ENCODE peak calls at places on chromosomes 13 and 19, in four cellular contexts. E is IMR-90, K is HepG2, G is neuronal stem cell. W is an unnamed sample.

GRCh38 chr13:75788494-75788991 is 152.4 kb downstream of the LMO7 start:
- DNase-seq in G (no peak), E (peak), K (no peak), W (no peak)

GRCh38 chr19:57587529-57587928 is 3.6 kb downstream of the ZIK1 start:
- DNase-seq in G (no peak), E (peak), K (no peak), W (no peak)

GRCh38 chr19:16371540-16371986 is 46.9 kb downstream of the KLF2 start:
- DNase-seq in E (no peak), K (no peak), G (no peak), W (no peak)

GRCh38 chr19:18020212-18021067 is 12.5 kb downstream of the ARRDC2 start:
- DNase-seq in E (peak), K (peak), G (no peak), W (no peak)

GRCh38 chr13:91986771-91987515 is 588.5 kb downstream of the GPC5 start:
- DNase-seq in K (no peak), G (no peak), E (no peak), W (no peak)

GRCh38 chr19:9671654-9672053 is 3.2 kb downstream of the ZNF562 start:
- DNase-seq in G (no peak), K (no peak), E (no peak), W (no peak)

GRCh38 chr13:94435604-94436226 is 43.8 kb downstream of the DCT start:
- DNase-seq in K (peak), E (peak), G (peak), W (peak)

GRCh38 chr19:1102407-1103106 is 1.2 kb upstream of the GPX4 start:
- DNase-seq in E (peak), K (peak), G (no peak), W (no peak)

GRCh38 chr19:46721269-46722003 is 4.5 kb upstream of the PRKD2 start:
- DNase-seq in K (peak), G (no peak), E (no peak), W (peak)

GRCh38 chr19:18386543-18387251 is 739 bp downstream of the GDF15 start:
- DNase-seq in K (no peak), G (no peak), E (peak), W (no peak)

GRCh38 chr19:7773841-7774240 is 10.8 kb downstream of the CLEC4M start:
- DNase-seq in E (no peak), K (no peak), G (no peak), W (no peak)

DNA sequence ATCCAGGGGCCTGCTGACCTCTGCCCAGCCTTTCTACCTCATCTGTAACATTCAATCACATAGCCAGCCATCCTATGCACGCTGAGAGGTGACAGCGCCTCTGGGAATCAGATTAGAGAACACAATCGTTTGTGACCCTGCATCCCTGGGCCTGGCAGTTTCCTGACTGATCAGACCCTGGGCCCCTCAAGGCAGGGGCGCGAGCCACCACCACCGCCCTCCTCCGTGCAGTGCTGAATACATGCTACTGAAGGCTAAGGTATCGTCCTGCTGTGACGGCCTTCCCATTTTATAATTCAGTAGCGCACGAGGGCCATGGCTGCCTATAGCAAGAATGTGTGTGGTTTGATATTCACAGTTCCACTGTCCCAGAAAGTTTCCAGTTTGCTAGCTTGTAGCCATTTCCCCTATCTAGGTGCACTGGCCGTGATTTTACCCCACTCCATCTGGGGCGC is 1.2 kb downstream of the TMTC4 start:
- DNase-seq in K (no peak), E (no peak), G (no peak), W (no peak)
- H2AFZ ChIP-seq in K (no peak), E (peak), G (peak), W (peak)

DNA sequence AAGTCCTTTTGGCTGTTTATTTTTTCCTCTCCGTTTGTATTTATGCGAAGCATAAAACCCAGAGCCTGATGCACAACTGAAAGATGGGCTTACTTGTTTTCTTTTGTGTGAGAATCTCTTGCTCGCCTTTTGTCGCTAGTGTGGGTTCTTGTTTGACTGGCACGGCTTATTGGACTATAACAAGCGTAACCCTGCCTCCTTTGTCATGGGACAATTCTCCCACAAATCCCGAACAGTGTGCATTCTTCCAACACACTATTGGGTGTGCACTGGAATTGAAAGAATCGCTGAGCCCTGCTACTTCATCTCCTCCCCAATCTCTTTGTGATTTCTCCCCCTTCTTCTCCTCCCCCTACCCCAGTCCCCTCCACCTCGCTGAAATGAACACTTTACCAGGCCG is 110.8 kb downstream of the ZIC5 start:
- DNase-seq in G (peak), E (no peak), K (no peak), W (no peak)
- H3K27ac ChIP-seq in G (peak), E (no peak), K (no peak), W (no peak)

GRCh38 chr19:49637865-49638350 is 2.0 kb downstream of the RRAS start:
- DNase-seq in K (no peak), G (no peak), E (peak), W (no peak)
- H3K9ac ChIP-seq in K (no peak), G (no peak), E (peak), W (no peak)

GRCh38 chr19:27657271-27658051 is 1555.5 kb downstream of the UQCRFS1 start:
- DNase-seq in E (no peak), G (no peak), K (no peak), W (no peak)
- H2AFZ ChIP-seq in E (no peak), G (no peak), K (no peak), W (no peak)

GRCh38 chr19:38319421-38320258 is at the start of gene KCNK6:
- DNase-seq in G (no peak), K (no peak), E (no peak), W (no peak)

GRCh38 chr19:38324431-38324830 is 4.8 kb downstream of the KCNK6 start:
- DNase-seq in K (no peak), G (no peak), E (no peak), W (no peak)

GRCh38 chr19:38320969-38321339 is 1.3 kb downstream of the KCNK6 start:
- DNase-seq in K (no peak), G (no peak), E (no peak), W (no peak)

GRCh38 chr19:38323276-38323675 is 3.6 kb downstream of the KCNK6 start:
- DNase-seq in G (no peak), E (no peak), K (no peak), W (no peak)

DNA sequence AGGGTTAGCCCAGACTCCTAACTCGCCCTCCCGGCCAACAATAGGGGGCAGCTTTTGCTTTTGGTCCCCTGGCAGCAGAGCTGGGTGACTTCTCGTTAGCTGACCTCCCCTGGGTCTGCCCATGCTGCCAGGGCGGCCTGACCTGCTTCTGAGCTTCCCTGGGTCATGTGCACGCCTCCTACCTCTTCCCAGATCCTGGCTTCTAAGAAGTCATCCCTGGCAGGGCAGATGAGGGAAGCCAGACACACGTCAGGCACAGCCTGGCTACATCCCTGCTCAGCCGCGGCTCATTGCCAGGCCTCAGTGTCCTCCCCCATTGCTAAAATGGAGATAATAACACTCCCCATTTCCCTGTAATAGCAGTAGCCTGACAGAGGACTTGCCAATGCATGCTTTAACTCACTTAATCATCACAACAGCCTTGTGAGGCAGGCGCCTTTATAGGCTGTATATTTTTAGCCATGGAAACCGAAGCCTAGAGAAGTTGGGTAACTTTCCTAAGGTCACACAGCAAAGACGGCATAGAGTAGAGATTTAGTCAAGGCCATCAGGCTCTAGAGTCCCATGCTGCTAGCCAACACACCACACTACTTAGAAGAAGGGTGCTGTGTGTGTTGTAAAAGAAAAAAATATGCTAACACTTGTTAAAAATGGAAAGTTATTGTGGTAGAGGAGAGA is 2.1 kb downstream of the KCNK6 start:
- DNase-seq in E (peak), G (no peak), K (no peak), W (no peak)
- H3K27ac ChIP-seq in E (no peak), G (no peak), K (no peak), W (no peak)

GRCh38 chr19:34580055-34580336 is 97.0 kb downstream of the SCGB2B2 start:
- DNase-seq in K (no peak), G (no peak), E (no peak), W (no peak)

GRCh38 chr19:34577531-34578101 is 96.1 kb downstream of the WTIP start:
- DNase-seq in G (no peak), K (no peak), E (no peak), W (no peak)

GRCh38 chr19:34579281-34580054 is 97.5 kb downstream of the SCGB2B2 start:
- DNase-seq in G (no peak), E (no peak), K (no peak), W (no peak)

GRCh38 chr19:34578173-34578572 is 96.6 kb downstream of the WTIP start:
- DNase-seq in G (no peak), K (no peak), E (no peak), W (no peak)

DNA sequence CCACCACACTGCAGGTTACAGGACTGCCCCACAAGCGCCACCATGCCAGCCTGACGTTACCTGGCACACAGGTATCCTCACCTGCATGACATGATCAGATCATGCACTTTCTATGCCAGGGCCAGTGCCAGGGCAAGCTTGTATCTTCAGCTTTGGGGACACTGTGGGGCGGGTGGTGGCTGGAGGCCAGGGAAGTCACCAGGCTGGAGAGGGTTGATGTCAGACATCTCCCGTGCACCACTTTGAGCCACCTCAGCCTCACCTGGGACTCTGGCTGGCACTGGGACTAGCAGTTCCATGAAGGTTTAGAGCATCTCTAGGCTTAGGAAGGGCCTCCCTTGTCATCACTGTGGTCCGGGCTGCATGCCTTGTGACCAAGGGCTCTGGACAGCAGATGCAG is 97.2 kb downstream of the WTIP start:
- DNase-seq in E (no peak), K (no peak), G (no peak), W (no peak)
- H3K9ac ChIP-seq in E (no peak), K (no peak), G (no peak), W (no peak)

GRCh38 chr13:77507931-77508776 is 27.4 kb upstream of the SCEL start:
- DNase-seq in K (no peak), G (no peak), E (peak), W (no peak)

GRCh38 chr13:77500094-77500493 is 35.4 kb upstream of the SCEL start:
- DNase-seq in G (no peak), K (no peak), E (no peak), W (no peak)

GRCh38 chr13:77502104-77502720 is 33.3 kb upstream of the SCEL start:
- DNase-seq in G (no peak), K (no peak), E (no peak), W (peak)

GRCh38 chr13:77506874-77507273 is 28.6 kb upstream of the SCEL start:
- DNase-seq in E (no peak), K (no peak), G (no peak), W (peak)

GRCh38 chr13:77503398-77503797 is 32.1 kb upstream of the SCEL start:
- DNase-seq in G (no peak), K (no peak), E (no peak), W (peak)
- H2AFZ ChIP-seq in G (no peak), K (no peak), E (no peak), W (peak)